ENCODE peak calls at places on chromosomes 12 and 14, in nine cellular contexts. F is heart left ventricle, U is lower leg skin, A is transverse colon, W is stomach, G is right lobe of liver, D is thyroid gland, M is IMR-90, J is ovary. L is an unnamed sample.

GRCh38 chr12:97464241-97465011 is 1.8 kb downstream of the RMST start:
- DNase-seq in M (no peak), D (no peak), W (no peak), F (no peak), G (no peak), J (no peak), U (no peak), A (no peak), L (no peak)

GRCh38 chr12:89400415-89400814 is 48.1 kb upstream of the DUSP6 start:
- DNase-seq in G (no peak), M (no peak), U (no peak), F (no peak), W (no peak), J (no peak), A (no peak), D (no peak), L (no peak)

GRCh38 chr12:50142993-50143392 is 24.2 kb downstream of the CERS5 start:
- DNase-seq in U (peak; percentile 13), A (no peak), M (no peak), F (no peak), W (no peak), J (no peak), D (no peak), G (no peak), L (no peak)

GRCh38 chr12:49482095-49483051 is 56.5 kb upstream of the KCNH3 start:
- DNase-seq in A (no peak), D (peak; percentile 9), M (peak; percentile 39), W (no peak), J (no peak), U (no peak), G (no peak), F (no peak), L (no peak)

GRCh38 chr12:78392918-78393317 is 471.7 kb upstream of the SYT1 start:
- DNase-seq in A (no peak), G (no peak), J (peak; percentile 18), F (no peak), W (no peak), D (no peak), U (no peak), M (peak; percentile 30), L (peak; percentile 14)

GRCh38 chr14:100472094-100472455 is 115.1 kb downstream of the BEGAIN start:
- DNase-seq in A (no peak), W (no peak), G (no peak), D (no peak), J (no peak), M (no peak), U (no peak), F (no peak), L (no peak)

GRCh38 chr12:7345232-7345631 is 41.4 kb downstream of the ACSM4 start:
- DNase-seq in W (no peak), G (no peak), F (no peak), D (no peak), A (no peak), J (no peak), M (no peak), U (no peak), L (no peak)

GRCh38 chr14:52015411-52016030 is 26.2 kb downstream of the RTRAF start:
- DNase-seq in J (no peak), U (no peak), G (no peak), F (no peak), W (peak; percentile 68), M (peak; percentile 17), A (no peak), D (no peak), L (peak; percentile 85)

GRCh38 chr12:18998343-18999270 is 130.9 kb upstream of the PLEKHA5 start:
- DNase-seq in U (no peak), G (no peak), M (peak; percentile 89), J (no peak), F (no peak), D (peak; percentile 67), W (no peak), A (no peak), L (no peak)

DNA sequence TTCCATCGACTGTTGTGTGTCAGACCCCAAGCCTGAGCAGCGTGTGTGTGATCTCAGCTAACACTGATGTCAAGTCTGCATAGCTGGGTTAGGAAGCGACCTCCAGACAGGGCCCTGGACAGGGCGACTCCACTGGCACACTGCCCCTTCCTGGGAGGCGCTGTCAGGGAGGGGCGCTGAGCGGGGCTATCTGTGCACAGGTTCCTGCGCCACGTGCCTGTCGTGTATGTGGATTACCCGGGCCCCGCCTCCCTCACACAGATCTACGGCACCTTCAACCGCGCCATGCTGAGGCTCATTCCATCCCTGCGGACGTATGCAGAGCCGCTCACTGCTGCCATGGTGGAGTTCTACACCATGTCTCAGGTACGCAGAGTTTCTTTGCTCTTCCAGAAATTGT is 53.9 kb downstream of the DYNC1H1 start:
- DNase-seq in G (no peak), D (no peak), A (no peak), U (no peak), M (no peak), F (no peak), W (no peak), J (no peak), L (no peak)
- TF ChIP-seq POLR2A in G (no peak), D (no peak), A (no peak), U (no peak), M (no peak), F (no peak), W (no peak), J (no peak), L (no peak)

GRCh38 chr14:77139540-77140342 is 1.9 kb downstream of the ZDHHC22 start:
- DNase-seq in G (no peak), J (no peak), F (no peak), U (no peak), M (no peak), D (no peak), A (peak; percentile 22), W (no peak), L (peak; percentile 63)

GRCh38 chr14:77140937-77141591 is 527 bp downstream of the ZDHHC22 start:
- DNase-seq in G (no peak), M (peak; percentile 18), W (no peak), J (no peak), D (no peak), A (no peak), F (no peak), U (no peak), L (no peak)

GRCh38 chr14:77139022-77139421 is 2.6 kb downstream of the ZDHHC22 start:
- DNase-seq in W (no peak), A (no peak), G (no peak), D (no peak), U (no peak), M (no peak), J (no peak), F (no peak), L (no peak)

GRCh38 chr14:77141592-77142288 is at the start of gene ZDHHC22:
- DNase-seq in G (no peak), J (no peak), F (no peak), U (no peak), D (peak; percentile 41), M (no peak), A (no peak), W (no peak), L (no peak)

DNA sequence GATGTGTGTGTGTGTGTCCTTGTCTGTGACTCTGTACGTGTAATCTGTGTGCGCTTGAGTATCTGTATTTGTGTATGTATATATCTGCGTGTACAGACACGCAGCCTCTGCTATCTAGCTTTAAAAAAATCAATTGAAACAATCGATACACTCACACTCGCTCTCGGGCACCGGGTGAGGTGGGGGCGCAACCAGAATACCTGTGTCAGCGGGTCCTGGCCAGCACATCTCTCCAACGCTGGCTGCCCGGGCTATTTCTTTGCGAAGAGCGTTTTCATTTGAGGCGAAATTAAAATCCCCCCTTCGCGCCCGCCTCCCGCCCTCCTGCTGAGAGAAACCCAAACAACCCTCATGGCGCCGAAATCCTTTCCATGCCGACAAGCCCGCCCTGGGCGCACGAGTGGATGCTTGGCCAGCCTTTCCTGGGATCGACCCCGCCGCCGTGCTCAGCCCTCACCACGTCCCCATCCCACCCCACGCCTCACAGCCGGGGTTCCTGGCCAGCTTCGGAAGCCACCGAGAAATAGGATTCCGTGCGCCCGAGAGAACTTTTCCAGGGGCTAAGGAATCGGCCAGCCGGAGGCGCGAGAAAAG is 1.2 kb downstream of the ZDHHC22 start:
- DNase-seq in G (no peak), F (no peak), W (no peak), D (no peak), U (no peak), A (no peak), M (no peak), J (no peak), L (no peak)
- H3K4me3 ChIP-seq in G (no peak overlapping the region), F (peak overlapping the region; percentile 43), W (peak overlapping the region; percentile 36), D (no peak overlapping the region), U (no peak overlapping the region), A (no peak overlapping the region), M (no peak overlapping the region), J (no peak overlapping the region), L (no peak overlapping the region)

GRCh38 chr12:31589582-31589895 is 1.4 kb downstream of the DENND5B start:
- DNase-seq in W (no peak), D (no peak), A (no peak), F (no peak), U (no peak), M (no peak), J (peak; percentile 74), G (no peak), L (no peak)

GRCh38 chr12:31591308-31591901 is 469 bp upstream of the DENND5B start:
- DNase-seq in J (no peak), D (peak; percentile 59), A (peak; percentile 29), W (no peak), F (peak; percentile 41), G (peak; percentile 20), M (no peak), U (no peak), L (peak; percentile 57)

GRCh38 chr12:31589896-31590729 is 823 bp downstream of the DENND5B start:
- DNase-seq in J (peak; percentile 71), A (peak; percentile 79), D (peak; percentile 65), W (peak; percentile 76), U (peak; percentile 94), F (peak; percentile 81), G (peak; percentile 88), M (peak; percentile 58), L (peak; percentile 79)

GRCh38 chr12:31588976-31589375 is 2.0 kb downstream of the DENND5B start:
- DNase-seq in U (no peak), M (no peak), W (no peak), A (no peak), G (no peak), J (no peak), F (no peak), D (no peak), L (no peak)

DNA sequence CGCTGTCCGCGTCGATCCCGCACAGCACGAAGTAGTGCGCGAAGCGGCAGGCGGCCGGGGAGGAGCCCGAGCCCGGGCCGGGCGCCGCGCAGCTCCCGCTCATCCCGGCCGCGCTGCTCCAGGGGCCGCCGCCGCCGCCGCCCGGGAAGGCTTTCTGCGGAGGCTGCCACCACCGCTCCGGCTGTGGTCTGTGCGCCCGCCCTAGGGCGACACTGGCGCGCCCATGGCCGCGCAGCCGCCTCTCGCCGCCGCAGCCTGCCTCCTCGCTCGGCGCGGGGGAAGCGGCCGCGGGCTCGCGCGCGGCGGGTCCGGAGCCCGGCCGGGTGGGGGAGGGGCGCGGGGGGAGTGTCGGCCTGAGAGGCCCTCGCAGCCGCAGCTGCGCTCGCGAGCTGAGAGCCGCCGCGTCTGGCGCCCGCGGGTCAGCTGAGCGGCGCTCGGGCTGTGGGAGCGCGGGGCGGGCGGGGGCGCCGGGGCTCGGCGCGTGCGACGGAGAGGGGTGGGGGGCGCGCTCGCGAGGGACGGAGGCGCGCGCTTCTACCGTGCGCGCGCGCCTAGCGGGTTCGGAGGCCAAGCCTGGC is at the start of gene DENND5B:
- DNase-seq in F (peak; percentile 83), G (peak; percentile 86), A (peak; percentile 82), U (peak; percentile 90), D (peak; percentile 84), J (peak; percentile 86), M (peak; percentile 61), W (peak; percentile 73), L (peak; percentile 85)
- TF ChIP-seq POLR2A in F (no peak), G (peak; percentile 39), A (no peak), U (no peak), D (peak; percentile 29), J (peak; percentile 25), M (no peak), W (no peak), L (no peak)

GRCh38 chr12:67595365-67595764 is 53.2 kb upstream of the DYRK2 start:
- DNase-seq in M (no peak), A (no peak), J (no peak), F (no peak), G (no peak), D (no peak), W (no peak), U (no peak), L (no peak)
- H3K4me3 ChIP-seq in M (no peak overlapping the region), A (no peak overlapping the region), J (no peak overlapping the region), F (no peak overlapping the region), G (no peak overlapping the region), D (no peak overlapping the region), W (no peak overlapping the region), U (no peak overlapping the region), L (no peak overlapping the region)